ENCODE peak calls at places on chromosomes 13 and 19, in five cellular contexts. E, D, A, F and Y are unnamed samples.

GRCh38 chr19:47032171-47032811 is 12.7 kb downstream of the NPAS1 start:
- DNase-seq in D (peak; percentile 75), F (peak; percentile 54), E (no peak), A (no peak), Y (peak; percentile 69)

GRCh38 chr13:46160474-46161066 is 21.4 kb downstream of the LCP1 start:
- DNase-seq in F (peak; percentile 32), A (no peak), D (peak; percentile 75), E (no peak), Y (peak; percentile 63)

GRCh38 chr13:114142640-114143490 is 10.4 kb upstream of the RASA3 start:
- DNase-seq in A (no peak), D (peak; percentile 25), F (peak; percentile 30), E (no peak), Y (peak; percentile 48)

GRCh38 chr13:36848228-36848982 is 29.4 kb downstream of the RFXAP start:
- DNase-seq in D (peak; percentile 17), E (no peak), A (no peak), F (no peak), Y (no peak)

GRCh38 chr19:1952635-1953034 is 11.7 kb downstream of the CSNK1G2 start:
- DNase-seq in D (no peak), F (no peak), A (no peak), E (no peak), Y (no peak)

GRCh38 chr13:112818040-112818697 is 128.3 kb downstream of the ATP11A start:
- DNase-seq in D (no peak), F (no peak), E (no peak), A (no peak), Y (no peak)

GRCh38 chr19:39679056-39679790 is 23.5 kb downstream of the LGALS16 start:
- DNase-seq in D (no peak), A (peak; percentile 86), E (no peak), F (no peak), Y (no peak)

GRCh38 chr13:94886191-94886590 is 173.8 kb upstream of the SOX21 start:
- DNase-seq in E (no peak), A (no peak), D (no peak), F (no peak), Y (no peak)

GRCh38 chr13:106176103-106176502 is 359.4 kb downstream of the EFNB2 start:
- DNase-seq in D (no peak), A (no peak), F (no peak), E (no peak), Y (no peak)

GRCh38 chr19:49809155-49809986 is 3.7 kb downstream of the FUZ start:
- DNase-seq in D (peak; percentile 79), F (no peak), A (no peak), E (no peak), Y (peak; percentile 33)

GRCh38 chr19:5313307-5313706 is 27.3 kb downstream of the PTPRS start:
- DNase-seq in A (no peak), F (no peak), E (no peak), D (peak; percentile 72), Y (no peak)

GRCh38 chr13:43805071-43805468 is 18.3 kb upstream of the ENOX1 start:
- DNase-seq in E (no peak), D (peak; percentile 34), F (no peak), A (no peak), Y (no peak)

DNA sequence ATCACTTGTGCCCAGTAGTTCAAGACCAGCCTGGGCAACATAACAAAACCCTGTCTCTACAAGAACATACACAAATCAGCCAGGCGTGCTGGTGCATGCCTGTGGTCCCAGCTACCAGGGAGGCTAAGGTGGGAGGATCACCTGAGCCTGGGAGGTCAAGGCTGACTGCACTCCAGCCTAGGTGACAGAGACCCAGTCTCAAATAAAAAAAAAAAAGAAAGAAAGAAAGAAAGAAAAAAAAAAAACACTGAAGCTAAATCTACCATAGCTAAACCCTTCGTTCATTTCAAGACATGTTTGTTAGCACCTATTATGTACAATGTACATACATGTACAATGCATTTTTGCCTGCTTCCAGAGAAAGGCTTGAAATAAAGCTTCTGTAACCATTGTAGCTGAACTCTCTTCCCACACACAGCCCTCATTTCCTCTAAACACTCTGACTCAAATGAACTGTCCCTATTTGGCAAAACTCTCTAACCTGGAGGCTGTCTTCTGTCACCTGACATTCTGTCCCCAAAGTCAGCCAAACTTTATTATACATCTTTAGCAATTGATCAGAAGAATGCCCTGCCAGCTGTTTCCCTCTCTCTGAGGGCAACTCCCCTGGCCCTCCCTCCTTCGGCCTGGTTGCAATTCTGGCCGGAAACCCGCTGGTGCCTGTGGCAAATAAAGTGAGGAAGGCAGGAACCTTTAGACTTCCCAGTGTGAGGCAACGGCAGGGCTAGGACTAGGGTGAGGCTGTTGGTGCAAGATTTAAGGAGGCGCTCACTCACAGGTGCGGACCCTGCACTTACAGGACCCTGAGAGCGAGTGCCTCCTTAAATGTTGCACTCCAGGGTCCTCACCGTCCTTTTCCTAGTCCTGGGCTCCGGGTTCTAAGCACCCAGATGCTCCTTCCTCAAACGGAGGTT is 1.8 kb downstream of the ETHE1 start:
- DNase-seq in A (peak; percentile 44), E (no peak), F (peak; percentile 3), D (no peak), Y (no peak)
- TF ChIP-seq JUND in A (no peak), E (no peak), F (no peak), D (no peak), Y (no peak)

GRCh38 chr13:41411536-41411935 is 45.8 kb upstream of the RGCC start:
- DNase-seq in A (no peak), D (no peak), F (no peak), E (no peak), Y (peak; percentile 7)
- TF ChIP-seq JUND in A (no peak), D (no peak), F (no peak), E (no peak), Y (no peak)

DNA sequence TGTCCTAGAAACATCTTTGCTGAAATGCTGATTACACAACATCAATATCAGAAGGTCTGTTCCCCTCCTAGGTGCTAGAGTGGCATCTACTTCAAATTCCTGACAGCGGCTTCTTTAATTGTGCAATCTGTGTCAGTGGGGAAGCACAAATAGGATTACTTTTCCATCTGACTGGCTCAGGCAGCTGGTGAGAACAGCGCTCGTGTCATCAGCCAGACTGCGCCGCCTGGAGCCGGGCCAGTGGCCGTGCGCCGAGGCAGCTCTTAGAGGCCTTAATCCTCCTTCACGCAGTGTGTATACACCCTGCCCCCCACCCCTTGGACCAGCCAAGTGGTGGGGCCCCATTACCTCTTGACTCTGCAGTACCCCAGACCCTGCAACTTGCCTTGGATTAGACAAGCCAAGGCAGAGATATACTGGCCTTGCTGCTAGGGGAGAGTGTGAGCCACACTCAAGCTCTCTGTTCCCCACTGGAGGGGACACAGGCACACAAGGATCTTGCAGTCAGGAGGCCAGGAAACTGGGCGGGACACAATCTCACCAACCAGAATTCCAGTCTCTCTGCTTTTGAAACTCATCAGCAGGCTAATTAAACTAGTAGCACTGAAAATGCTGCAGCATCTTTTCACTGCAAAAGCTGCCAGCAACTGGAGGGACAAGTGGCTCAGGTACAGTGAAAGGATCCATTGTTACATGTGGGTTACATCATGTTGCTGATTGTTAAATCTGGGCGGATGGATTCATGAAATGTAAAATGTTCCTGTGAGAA is 48.9 kb upstream of the EPHX3 start:
- DNase-seq in F (peak; percentile 43), D (peak; percentile 70), A (no peak), E (no peak), Y (no peak)
- TF ChIP-seq JUND in F (peak; percentile 55), D (no peak), A (no peak), E (no peak), Y (no peak)

GRCh38 chr19:55552620-55553019 is 7.3 kb upstream of the SBK3 start:
- DNase-seq in A (no peak), F (no peak), D (no peak), E (no peak), Y (no peak)
- TF ChIP-seq JUND in A (no peak), F (no peak), D (no peak), E (no peak), Y (no peak)

GRCh38 chr19:11674067-11674492 is 64.7 kb downstream of the ZNF823 start:
- DNase-seq in D (no peak), F (no peak), E (no peak), A (no peak), Y (no peak)

GRCh38 chr19:11675569-11675968 is 63.2 kb downstream of the ZNF823 start:
- DNase-seq in A (no peak), F (no peak), E (no peak), D (no peak), Y (no peak)

GRCh38 chr19:11678504-11678903 is 60.2 kb downstream of the ZNF823 start:
- DNase-seq in F (no peak), E (no peak), A (no peak), D (no peak), Y (no peak)

DNA sequence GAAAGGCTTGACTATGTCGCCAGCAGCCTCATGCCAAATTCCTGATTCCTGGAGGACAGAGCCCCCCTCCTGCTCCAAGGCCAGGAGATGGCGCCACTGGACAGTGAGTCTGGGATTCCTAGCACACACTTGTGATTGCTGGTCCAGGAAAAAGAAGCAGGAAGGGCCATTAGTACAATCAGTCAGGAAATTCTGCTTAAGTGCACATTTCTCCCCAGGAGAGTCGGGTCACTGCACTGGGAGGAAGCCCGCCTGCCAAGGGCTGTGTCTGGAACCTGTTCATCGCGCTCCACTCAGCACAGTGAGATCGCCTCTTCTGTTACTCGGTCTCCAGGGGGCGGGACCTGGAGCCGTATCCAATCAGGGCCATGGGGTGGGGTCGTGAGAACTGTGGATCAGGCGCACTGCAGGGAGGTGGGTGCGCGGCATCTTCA is 65.1 kb downstream of the ZNF823 start:
- DNase-seq in F (peak; percentile 37), D (no peak), A (no peak), E (peak; percentile 44), Y (peak; percentile 38)
- TF ChIP-seq JUND in F (no peak), D (no peak), A (no peak), E (no peak), Y (no peak)

DNA sequence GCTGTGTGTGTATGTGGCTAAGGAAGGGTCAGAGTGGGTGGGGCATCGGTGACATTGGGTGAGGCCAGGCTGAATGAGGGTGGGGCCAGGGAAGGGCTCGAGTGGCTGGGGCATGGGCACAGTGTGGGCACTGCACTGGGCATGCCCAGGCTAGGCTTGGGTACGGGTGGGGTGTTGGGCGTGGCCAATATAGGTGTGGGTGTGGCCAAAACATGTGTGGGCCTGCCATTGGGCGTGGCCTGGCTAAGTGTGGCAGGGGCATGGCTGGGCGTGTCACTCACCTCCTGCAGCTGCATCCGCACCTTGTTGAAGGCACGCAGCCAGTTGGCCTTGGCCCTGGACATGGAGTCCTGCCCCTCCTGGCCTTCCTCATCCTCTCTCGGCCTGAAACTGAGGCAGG is 33.2 kb downstream of the UNC13A start:
- DNase-seq in F (peak; percentile 60), D (peak; percentile 62), A (no peak), E (no peak), Y (no peak)
- TF ChIP-seq JUND in F (no peak), D (no peak), A (no peak), E (no peak), Y (no peak)